ENCODE peak calls at places on chromosome 9, in eight cellular contexts. A is stromal cell of bone marrow, C is cardiac muscle cell, O is GM23248, S is Peyer's patch, J is NCI-H2081, K is SK-N-SH, T is activated gamma-delta T cell. U is an unnamed sample.

GRCh38 chr9:90991953-90992352 is 190.3 kb downstream of the SYK start:
- DNase-seq in A (peak; percentile 54), C (peak; percentile 18), O (peak; percentile 36), S (no peak), J (no peak), K (no peak), T (no peak), U (no peak)

GRCh38 chr9:32430720-32431119 is 46.3 kb downstream of the ACO1 start:
- DNase-seq in A (no peak), C (peak; percentile 66), O (peak; percentile 64), S (no peak), J (no peak), K (no peak), T (no peak), U (peak; percentile 9)

GRCh38 chr9:134434896-134435506 is 108.7 kb downstream of the RXRA start:
- DNase-seq in A (peak; percentile 95), C (peak; percentile 99), O (peak; percentile 97), S (peak; percentile 91), J (peak; percentile 58), K (peak; percentile 97), T (no peak), U (peak; percentile 97)

GRCh38 chr9:105244996-105245719 is 707 bp downstream of the SLC44A1 start:
- DNase-seq in A (no peak), C (peak; percentile 46), O (peak; percentile 76), S (peak; percentile 87), J (peak; percentile 49), K (peak; percentile 60), T (peak; percentile 15), U (no peak)

GRCh38 chr9:126860077-126860756 is at the start of gene ZBTB34:
- DNase-seq in A (peak; percentile 18), C (peak; percentile 58), O (peak; percentile 77), S (peak; percentile 85), J (peak; percentile 63), K (peak; percentile 96), T (peak; percentile 67), U (no peak)

GRCh38 chr9:129624947-129625346 is 1.0 kb upstream of the NTMT1 start:
- DNase-seq in A (no peak), C (peak; percentile 55), O (no peak), S (no peak), J (no peak), K (no peak), T (no peak), U (no peak)

GRCh38 chr9:126558051-126558665 is 55.6 kb upstream of the LMX1B start:
- DNase-seq in A (peak; percentile 8), C (peak; percentile 54), O (peak; percentile 47), S (peak; percentile 72), J (peak; percentile 12), K (peak; percentile 83), T (no peak), U (peak; percentile 18)

GRCh38 chr9:90256345-90256744 is 386.3 kb downstream of the DIRAS2 start:
- DNase-seq in A (no peak), C (no peak), O (no peak), S (no peak), J (no peak), K (no peak), T (no peak), U (no peak)

GRCh38 chr9:96868709-96869108 is 14.4 kb upstream of the ZNF782 start:
- DNase-seq in A (no peak), C (no peak), O (no peak), S (no peak), J (no peak), K (no peak), T (no peak), U (no peak)